ENCODE peak calls at places on chromosomes 7 and 10, in five cellular contexts. T is NCI-H460; E is activated T-helper 1 cell treated with Interleukin-2 at 50 U/mL for 16 hours; U is naive thymus-derived CD8-positive, alpha-beta T cell; B is NT2/D1. V is an unnamed sample.

GRCh38 chr7:18471476-18472160 is 23.9 kb upstream of the HDAC9 start:
- DNase-seq in T (no peak), E (no peak), U (no peak), B (no peak), V (no peak)

GRCh38 chr7:117715784-117716445 is 157.3 kb downstream of the CTTNBP2 start:
- DNase-seq in T (peak; percentile 49), E (no peak), U (no peak), B (peak; percentile 66), V (peak; percentile 97)

GRCh38 chr7:116776610-116777289 is 85.6 kb upstream of the CAPZA2 start:
- DNase-seq in T (no peak), E (no peak), U (no peak), B (no peak), V (peak; percentile 95)

GRCh38 chr10:133445751-133446708 is 7.7 kb upstream of the SCART1 start:
- DNase-seq in T (no peak), E (no peak), U (no peak), B (no peak), V (no peak)

GRCh38 chr10:99888623-99889022 is 106.2 kb downstream of the ABCC2 start:
- DNase-seq in T (no peak), E (no peak), U (no peak), B (no peak), V (no peak)

GRCh38 chr10:92238586-92239098 is 52.2 kb downstream of the CPEB3 start:
- DNase-seq in T (peak; percentile 95), E (no peak), U (no peak), B (no peak), V (peak; percentile 3)

GRCh38 chr7:77199008-77199966 is at the start of gene FGL2:
- DNase-seq in T (peak; percentile 6), E (no peak), U (no peak), B (no peak), V (no peak)

GRCh38 chr7:2713370-2713769 is 25.4 kb downstream of the AMZ1 start:
- DNase-seq in T (no peak), E (no peak), U (no peak), B (no peak), V (no peak)

GRCh38 chr10:71694567-71694968 is 25.0 kb downstream of the C10orf105 start:
- DNase-seq in T (no peak), E (no peak), U (no peak), B (no peak), V (no peak)

GRCh38 chr10:102246261-102246660 is 929 bp downstream of the GBF1 start:
- DNase-seq in T (no peak), E (no peak), U (no peak), B (no peak), V (peak; percentile 28)

GRCh38 chr10:89003344-89003743 is 12.7 kb downstream of the FAS start:
- DNase-seq in T (no peak), E (no peak), U (no peak), B (no peak), V (no peak)

GRCh38 chr7:27962250-27962649 is 218.3 kb downstream of the JAZF1 start:
- DNase-seq in T (no peak), E (no peak), U (no peak), B (no peak), V (no peak)

GRCh38 chr10:17586741-17587720 is 30.1 kb downstream of the HACD1 start:
- DNase-seq in T (no peak), E (no peak), U (no peak), B (no peak), V (no peak)

GRCh38 chr10:15363031-15363430 is 8.1 kb downstream of the FAM171A1 start:
- DNase-seq in T (no peak), E (no peak), U (no peak), B (no peak), V (no peak)

GRCh38 chr7:51471199-51472016 is 154.8 kb upstream of the COBL start:
- DNase-seq in T (no peak), E (no peak), U (no peak), B (no peak), V (no peak)

GRCh38 chr7:75969704-75970498 is 24.5 kb downstream of the TMEM120A start:
- DNase-seq in T (no peak), E (no peak), U (no peak), B (no peak), V (no peak)

GRCh38 chr10:63503395-63503794 is 17.8 kb upstream of the REEP3 start:
- DNase-seq in T (no peak), E (no peak), U (no peak), B (no peak), V (no peak)

GRCh38 chr7:7157887-7158271 is 24.5 kb upstream of the C1GALT1 start:
- DNase-seq in T (no peak), E (no peak), U (no peak), B (no peak), V (no peak)

GRCh38 chr7:29237483-29237882 is 42.9 kb downstream of the CHN2 start:
- DNase-seq in T (no peak), E (no peak), U (no peak), B (no peak), V (no peak)

GRCh38 chr7:5428470-5429252 is 5.0 kb upstream of the TNRC18 start:
- DNase-seq in T (peak; percentile 84), E (no peak), U (no peak), B (no peak), V (peak; percentile 81)

GRCh38 chr10:28677889-28678686 is 767 bp downstream of the BAMBI start:
- DNase-seq in T (no peak), E (peak; percentile 1), U (peak; percentile 24), B (no peak), V (no peak)

GRCh38 chr7:138565451-138566114 is 105.5 kb downstream of the TRIM24 start:
- DNase-seq in T (no peak), E (no peak), U (no peak), B (no peak), V (peak; percentile 17)

GRCh38 chr7:107201795-107202450 is 33.1 kb downstream of the HBP1 start:
- DNase-seq in T (peak; percentile 38), E (no peak), U (no peak), B (peak; percentile 20), V (peak; percentile 84)

GRCh38 chr7:113774182-113774807 is 144.5 kb downstream of the PPP1R3A start:
- DNase-seq in T (peak; percentile 40), E (no peak), U (no peak), B (no peak), V (peak; percentile 63)